ENCODE peak calls at places on chromosomes 13 and 19, in six cellular contexts. One of them, this sample, is unnamed.

GRCh38 chr19:46159893-46160775 is 12.1 kb downstream of the IGFL2 start:
- DNase-seq in HCT116: no peak
- DNase-seq in H1: no peak
- DNase-seq in SK-N-SH: no peak
- DNase-seq in WTC11: no peak
- DNase-seq in endothelial cell of umbilical vein: no peak
- DNase-seq in this sample: no peak

GRCh38 chr19:54325194-54325621 is 12.2 kb upstream of the LILRA5 start:
- DNase-seq in HCT116: peak
- DNase-seq in H1: no peak
- DNase-seq in SK-N-SH: peak
- DNase-seq in WTC11: peak
- DNase-seq in endothelial cell of umbilical vein: peak
- DNase-seq in this sample: peak

GRCh38 chr13:21813110-21813509 is 142.2 kb downstream of the FGF9 start:
- DNase-seq in HCT116: no peak
- DNase-seq in H1: no peak
- DNase-seq in SK-N-SH: no peak
- DNase-seq in WTC11: peak
- DNase-seq in endothelial cell of umbilical vein: no peak
- DNase-seq in this sample: no peak

GRCh38 chr19:48403606-48404005 is 10.1 kb downstream of the GRIN2D start:
- DNase-seq in HCT116: no peak
- DNase-seq in H1: no peak
- DNase-seq in SK-N-SH: peak
- DNase-seq in WTC11: peak
- DNase-seq in endothelial cell of umbilical vein: peak
- DNase-seq in this sample: no peak

GRCh38 chr19:12448808-12449207 is 8.0 kb upstream of the ZNF443 start:
- DNase-seq in HCT116: no peak
- DNase-seq in H1: no peak
- DNase-seq in SK-N-SH: no peak
- DNase-seq in WTC11: no peak
- DNase-seq in endothelial cell of umbilical vein: no peak
- DNase-seq in this sample: no peak

GRCh38 chr13:25455146-25455545 is 83.4 kb downstream of the ATP8A2 start:
- DNase-seq in HCT116: no peak
- DNase-seq in H1: no peak
- DNase-seq in SK-N-SH: no peak
- DNase-seq in WTC11: no peak
- DNase-seq in endothelial cell of umbilical vein: no peak
- DNase-seq in this sample: no peak

GRCh38 chr19:28563964-28564914 is 648.7 kb downstream of the UQCRFS1 start:
- DNase-seq in HCT116: no peak
- DNase-seq in H1: no peak
- DNase-seq in SK-N-SH: no peak
- DNase-seq in WTC11: no peak
- DNase-seq in endothelial cell of umbilical vein: no peak
- DNase-seq in this sample: no peak

GRCh38 chr13:77579971-77580370 is 44.5 kb downstream of the SCEL start:
- DNase-seq in HCT116: no peak
- DNase-seq in H1: no peak
- DNase-seq in SK-N-SH: no peak
- DNase-seq in WTC11: no peak
- DNase-seq in endothelial cell of umbilical vein: no peak
- DNase-seq in this sample: no peak

GRCh38 chr19:47416667-47417033 is 2.7 kb downstream of the MEIS3 start:
- DNase-seq in HCT116: no peak
- DNase-seq in H1: no peak
- DNase-seq in SK-N-SH: no peak
- DNase-seq in WTC11: no peak
- DNase-seq in endothelial cell of umbilical vein: no peak
- DNase-seq in this sample: no peak

GRCh38 chr19:49767380-49767779 is 579 bp downstream of the AP2A1 start:
- DNase-seq in HCT116: no peak
- DNase-seq in H1: no peak
- DNase-seq in SK-N-SH: no peak
- DNase-seq in WTC11: no peak
- DNase-seq in endothelial cell of umbilical vein: peak
- DNase-seq in this sample: no peak

GRCh38 chr19:15313649-15314279 is 18.6 kb downstream of the BRD4 start:
- DNase-seq in HCT116: no peak
- DNase-seq in H1: no peak
- DNase-seq in SK-N-SH: no peak
- DNase-seq in WTC11: no peak
- DNase-seq in endothelial cell of umbilical vein: no peak
- DNase-seq in this sample: no peak

GRCh38 chr19:17834350-17835181 is 13.2 kb downstream of the JAK3 start:
- DNase-seq in HCT116: no peak
- DNase-seq in H1: no peak
- DNase-seq in SK-N-SH: no peak
- DNase-seq in WTC11: peak
- DNase-seq in endothelial cell of umbilical vein: no peak
- DNase-seq in this sample: no peak

GRCh38 chr19:37914908-37915307 is 7.9 kb downstream of the SIPA1L3 start:
- DNase-seq in HCT116: no peak
- DNase-seq in H1: no peak
- DNase-seq in SK-N-SH: no peak
- DNase-seq in WTC11: no peak
- DNase-seq in endothelial cell of umbilical vein: no peak
- DNase-seq in this sample: no peak

GRCh38 chr19:37926711-37927110 is 19.7 kb downstream of the SIPA1L3 start:
- DNase-seq in HCT116: no peak
- DNase-seq in H1: no peak
- DNase-seq in SK-N-SH: no peak
- DNase-seq in WTC11: no peak
- DNase-seq in endothelial cell of umbilical vein: no peak
- DNase-seq in this sample: no peak

GRCh38 chr19:37925212-37925611 is 18.2 kb downstream of the SIPA1L3 start:
- DNase-seq in HCT116: no peak
- DNase-seq in H1: no peak
- DNase-seq in SK-N-SH: no peak
- DNase-seq in WTC11: no peak
- DNase-seq in endothelial cell of umbilical vein: no peak
- DNase-seq in this sample: no peak

GRCh38 chr19:37926255-37926654 is 19.2 kb downstream of the SIPA1L3 start:
- DNase-seq in HCT116: no peak
- DNase-seq in H1: no peak
- DNase-seq in SK-N-SH: no peak
- DNase-seq in WTC11: no peak
- DNase-seq in endothelial cell of umbilical vein: no peak
- DNase-seq in this sample: no peak

DNA sequence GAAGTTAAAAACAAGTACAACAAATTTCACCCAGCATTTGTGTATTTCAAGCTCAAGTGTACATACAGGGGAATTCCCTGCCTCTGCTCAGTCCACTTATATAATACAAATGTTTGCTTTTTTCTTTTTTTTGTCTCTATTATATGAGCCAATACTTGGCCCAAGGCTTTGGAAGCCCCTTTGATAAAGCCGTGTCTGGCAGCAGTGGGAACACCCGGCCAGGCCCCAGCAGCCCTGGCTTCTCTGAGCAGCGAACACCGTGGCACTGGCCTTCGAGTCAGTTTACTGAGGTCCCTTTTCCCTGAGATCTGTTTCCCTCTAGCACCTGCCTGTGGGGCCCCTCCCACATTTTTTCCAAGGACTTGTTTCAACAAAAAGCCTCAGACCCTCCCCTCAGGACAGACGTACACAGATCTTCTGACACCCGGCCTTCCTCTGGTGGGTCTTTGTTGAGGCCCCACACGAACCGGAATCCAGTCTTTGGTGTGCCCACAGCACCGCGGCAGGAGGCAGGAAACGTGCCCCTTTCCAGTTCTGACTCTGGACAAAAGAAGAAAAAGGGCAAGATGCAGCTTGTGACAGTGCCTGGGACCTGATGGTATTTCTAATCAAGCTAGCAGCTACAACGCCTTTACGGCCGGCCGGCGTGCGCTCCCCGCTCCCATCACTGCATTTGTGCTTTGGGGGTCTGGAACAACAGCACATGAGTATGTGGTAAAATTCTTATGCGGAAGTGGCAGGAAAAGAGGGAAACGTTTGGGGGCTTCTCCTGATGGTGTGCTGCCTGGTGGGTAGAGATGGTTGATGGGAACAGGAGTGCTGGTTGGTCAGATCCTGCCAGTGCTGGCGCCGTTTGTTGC is 13.8 kb downstream of the SIPA1L3 start:
- DNase-seq in HCT116: no peak
- DNase-seq in H1: no peak
- DNase-seq in SK-N-SH: no peak
- DNase-seq in WTC11: no peak
- DNase-seq in endothelial cell of umbilical vein: no peak
- DNase-seq in this sample: no peak
- TF ChIP-seq MAX in HCT116: no peak
- TF ChIP-seq MAX in H1: no peak
- TF ChIP-seq MAX in SK-N-SH: no peak
- TF ChIP-seq MAX in WTC11: no peak
- TF ChIP-seq MAX in endothelial cell of umbilical vein: no peak
- TF ChIP-seq MAX in this sample: no peak

DNA sequence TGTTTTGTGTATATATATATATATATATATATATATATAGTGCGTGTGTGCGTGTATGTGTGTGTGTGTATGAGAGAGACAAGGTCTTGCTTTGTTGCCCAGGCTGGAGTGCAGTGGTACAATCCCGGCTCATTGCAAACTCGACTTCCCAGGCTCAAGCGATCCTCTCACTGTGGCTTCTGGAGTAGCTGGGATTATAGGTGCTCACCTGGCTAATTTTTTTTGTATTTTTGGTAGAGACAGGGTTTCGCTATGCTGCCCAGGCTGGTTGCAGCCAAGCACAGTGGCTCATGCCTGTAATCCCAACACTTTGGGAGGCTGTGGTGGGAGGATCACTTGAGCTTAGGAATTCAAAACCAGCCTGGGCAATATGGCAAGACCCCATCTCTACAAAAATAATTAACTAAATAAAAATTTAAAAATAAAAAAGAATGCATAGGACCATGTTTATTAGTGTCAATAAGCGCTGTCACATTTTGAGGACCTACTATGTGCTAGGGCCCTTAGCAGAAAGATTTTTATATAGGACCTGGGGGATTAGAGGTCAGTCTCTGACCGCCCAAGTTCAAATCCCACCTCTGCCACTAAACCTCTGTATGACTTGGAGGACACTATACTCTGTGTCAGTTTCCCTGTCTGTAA is 1.8 kb downstream of the PVR start:
- DNase-seq in HCT116: no peak
- DNase-seq in H1: no peak
- DNase-seq in SK-N-SH: no peak
- DNase-seq in WTC11: no peak
- DNase-seq in endothelial cell of umbilical vein: no peak
- DNase-seq in this sample: peak
- TF ChIP-seq MAX in HCT116: no peak
- TF ChIP-seq MAX in H1: no peak
- TF ChIP-seq MAX in SK-N-SH: no peak
- TF ChIP-seq MAX in WTC11: no peak
- TF ChIP-seq MAX in endothelial cell of umbilical vein: no peak
- TF ChIP-seq MAX in this sample: no peak

DNA sequence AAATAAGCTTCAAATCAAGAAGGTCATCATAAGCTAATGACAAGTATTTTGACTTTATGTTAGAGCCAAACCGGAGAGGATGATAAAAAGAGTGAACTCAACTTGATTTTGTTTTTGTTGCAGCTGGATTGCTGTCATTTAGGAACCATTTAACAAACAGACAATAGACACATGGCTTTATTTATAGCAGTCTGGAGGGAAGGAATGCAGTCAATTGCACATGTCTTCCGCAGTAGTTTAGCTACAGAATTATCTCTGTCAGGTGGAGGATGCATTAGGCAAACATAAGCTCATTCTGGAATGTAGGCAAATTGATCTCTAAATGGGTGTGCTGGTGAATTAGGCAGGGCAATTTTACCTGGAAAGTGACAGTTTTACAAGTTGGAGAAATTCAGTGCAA is 318.1 kb downstream of the NDFIP2 start:
- DNase-seq in HCT116: no peak
- DNase-seq in H1: no peak
- DNase-seq in SK-N-SH: peak
- DNase-seq in WTC11: no peak
- DNase-seq in endothelial cell of umbilical vein: no peak
- DNase-seq in this sample: no peak
- TF ChIP-seq MAX in HCT116: no peak
- TF ChIP-seq MAX in H1: no peak
- TF ChIP-seq MAX in SK-N-SH: peak
- TF ChIP-seq MAX in WTC11: no peak
- TF ChIP-seq MAX in endothelial cell of umbilical vein: no peak
- TF ChIP-seq MAX in this sample: no peak

DNA sequence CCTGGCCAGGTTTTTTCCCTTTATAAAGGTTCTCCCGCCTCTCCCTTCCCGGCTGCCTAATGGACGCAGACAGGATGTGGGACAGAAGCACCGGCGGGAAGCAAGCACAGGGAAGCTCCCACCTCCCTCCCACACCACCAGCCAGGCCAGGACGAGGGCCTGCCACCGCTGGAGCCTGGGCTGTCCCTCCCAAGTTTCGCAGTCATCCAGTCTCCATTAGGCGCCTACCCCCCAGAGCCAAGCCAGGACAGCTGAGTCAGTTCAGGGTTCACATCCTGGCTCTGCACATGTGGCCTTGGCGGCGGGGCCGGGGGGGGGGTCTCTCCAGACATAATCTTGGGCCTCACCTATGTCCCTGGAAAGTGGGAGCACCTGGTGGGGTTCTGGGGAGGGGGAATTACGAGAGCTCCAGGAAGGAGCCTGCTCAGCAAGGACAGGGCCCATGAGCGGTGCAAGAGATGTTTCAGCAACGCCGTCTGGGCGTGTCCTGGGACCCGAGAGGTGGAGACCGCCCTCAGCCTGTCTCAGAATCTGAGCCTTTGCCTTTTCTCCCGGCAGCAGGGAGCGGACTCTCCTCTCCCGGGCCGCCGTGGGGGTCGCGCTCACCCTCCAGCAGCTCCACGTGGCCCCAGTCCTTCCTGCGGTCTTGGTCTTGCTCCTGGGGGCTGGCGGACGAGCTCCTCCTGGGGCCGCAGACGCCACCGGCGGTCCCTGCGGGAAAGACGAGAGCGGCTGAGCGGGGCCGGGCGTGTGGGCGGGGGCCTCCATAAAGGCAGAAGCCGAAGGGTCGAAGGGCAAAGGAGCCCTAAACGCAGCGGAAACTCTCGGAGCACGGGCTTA is 889 bp downstream of the POLRMT start:
- DNase-seq in HCT116: no peak
- DNase-seq in H1: no peak
- DNase-seq in SK-N-SH: peak
- DNase-seq in WTC11: peak
- DNase-seq in endothelial cell of umbilical vein: peak
- DNase-seq in this sample: peak
- TF ChIP-seq MAX in HCT116: peak
- TF ChIP-seq MAX in H1: peak
- TF ChIP-seq MAX in SK-N-SH: peak
- TF ChIP-seq MAX in WTC11: no peak
- TF ChIP-seq MAX in endothelial cell of umbilical vein: no peak
- TF ChIP-seq MAX in this sample: peak

This sample was measured in A549.